ENCODE peak calls at places on chromosomes 12 and 14, in nine cellular contexts. N, T, B, X, K, S, I, P and L are unnamed samples.

GRCh38 chr12:70724444-70724843 is 87.2 kb upstream of the PTPRB start:
- DNase-seq in S (no peak), P (no peak), T (no peak), B (no peak), X (no peak), I (no peak), N (no peak), K (no peak), L (no peak)

GRCh38 chr12:48999371-49000131 is at the start of gene DDN:
- DNase-seq in I (no peak), N (no peak), P (no peak), X (peak), B (peak), K (peak), S (no peak), T (no peak), L (no peak)

GRCh38 chr14:59359451-59360124 is 105.6 kb downstream of the GPR135 start:
- DNase-seq in K (no peak), P (no peak), B (no peak), I (no peak), X (no peak), S (peak), N (no peak), T (no peak), L (no peak)

GRCh38 chr12:130947028-130947427 is 6.7 kb upstream of the ADGRD1 start:
- DNase-seq in T (no peak), X (no peak), I (no peak), K (no peak), S (no peak), B (no peak), P (no peak), N (no peak), L (no peak)

GRCh38 chr14:41280745-41281144 is 325.9 kb upstream of the LRFN5 start:
- DNase-seq in X (no peak), K (no peak), P (no peak), I (no peak), S (peak), T (no peak), B (no peak), N (peak), L (no peak)

GRCh38 chr14:31926652-31927347 is 150.3 kb upstream of the ARHGAP5 start:
- DNase-seq in T (no peak), X (no peak), N (no peak), B (no peak), S (no peak), K (no peak), P (no peak), I (no peak), L (no peak)

GRCh38 chr14:55116246-55117030 is 12.6 kb upstream of the LGALS3 start:
- DNase-seq in K (no peak), X (no peak), P (no peak), T (no peak), S (no peak), B (no peak), I (no peak), N (no peak), L (no peak)

GRCh38 chr12:64893961-64894360 is 69.5 kb downstream of the TBC1D30 start:
- DNase-seq in I (no peak), K (no peak), N (peak), T (no peak), X (no peak), B (no peak), P (no peak), S (no peak), L (no peak)

GRCh38 chr14:70893842-70894237 is 13.4 kb upstream of the PCNX1 start:
- DNase-seq in I (no peak), X (no peak), P (no peak), T (no peak), N (no peak), K (no peak), B (no peak), S (no peak), L (no peak)

GRCh38 chr12:46459881-46460545 is 87.4 kb upstream of the SLC38A2 start:
- DNase-seq in P (no peak), X (no peak), I (no peak), K (no peak), S (no peak), B (no peak), N (no peak), T (no peak), L (no peak)

GRCh38 chr12:53418221-53418620 is 5.4 kb upstream of the AMHR2 start:
- DNase-seq in B (no peak), S (no peak), I (no peak), N (no peak), T (no peak), K (no peak), P (no peak), X (no peak), L (no peak)

GRCh38 chr12:65949986-65950385 is 125.7 kb downstream of the HMGA2 start:
- DNase-seq in B (no peak), T (no peak), P (no peak), N (no peak), X (no peak), I (no peak), K (no peak), S (no peak), L (no peak)

GRCh38 chr12:115341442-115341841 is 657.5 kb upstream of the TBX3 start:
- DNase-seq in S (no peak), X (no peak), T (no peak), N (peak), B (peak), K (no peak), P (no peak), I (no peak), L (no peak)

GRCh38 chr12:3305904-3306619 is 184.9 kb upstream of the PRMT8 start:
- DNase-seq in K (no peak), I (no peak), X (no peak), N (no peak), B (no peak), S (no peak), P (no peak), T (no peak), L (no peak)

GRCh38 chr14:95319312-95320075 is at the start of gene CLMN:
- DNase-seq in T (peak), S (peak), I (peak), K (peak), B (peak), X (peak), P (no peak), N (no peak), L (peak)

GRCh38 chr12:54996235-54996634 is 11.7 kb upstream of the TESPA1 start:
- DNase-seq in I (no peak), B (no peak), T (no peak), P (no peak), S (no peak), K (no peak), N (no peak), X (no peak), L (no peak)

GRCh38 chr14:80200093-80200492 is 11.2 kb downstream of the DIO2 start:
- DNase-seq in B (no peak), S (no peak), I (no peak), P (no peak), K (no peak), N (no peak), T (no peak), X (no peak), L (no peak)

GRCh38 chr12:96020314-96021003 is 14.9 kb downstream of the LTA4H start:
- DNase-seq in I (no peak), X (no peak), B (no peak), N (no peak), S (no peak), P (no peak), T (no peak), K (no peak), L (no peak)

GRCh38 chr12:76669981-76670380 is 93.9 kb upstream of the ZDHHC17 start:
- DNase-seq in B (peak), K (no peak), X (no peak), S (no peak), N (no peak), I (no peak), P (no peak), T (no peak), L (no peak)

GRCh38 chr12:94147991-94148840 is at the start of gene PLXNC1:
- DNase-seq in X (peak), I (peak), K (peak), T (no peak), P (peak), N (no peak), S (peak), B (peak), L (peak)

GRCh38 chr14:96037891-96038557 is 1.1 kb upstream of the C14orf132 start:
- DNase-seq in P (no peak), N (peak), I (no peak), X (no peak), K (no peak), T (no peak), B (peak), S (no peak), L (peak)

GRCh38 chr12:100862600-100863149 is 68.1 kb downstream of the ANO4 start:
- DNase-seq in B (no peak), P (no peak), T (no peak), K (no peak), S (no peak), I (no peak), N (no peak), X (no peak), L (no peak)

GRCh38 chr12:56836317-56836716 is 73.2 kb downstream of the HSD17B6 start:
- DNase-seq in S (no peak), N (peak), B (peak), X (no peak), I (no peak), T (no peak), P (no peak), K (no peak), L (no peak)

GRCh38 chr14:94368956-94369355 is 19.4 kb downstream of the SERPINA1 start:
- DNase-seq in X (no peak), T (no peak), S (no peak), N (no peak), P (no peak), K (no peak), B (no peak), I (no peak), L (no peak)

GRCh38 chr14:73870525-73871235 is 16.0 kb upstream of the ZNF410 start:
- DNase-seq in I (no peak), P (no peak), K (no peak), T (no peak), N (no peak), B (no peak), S (no peak), X (no peak), L (no peak)

GRCh38 chr14:89767861-89768268 is 186.7 kb downstream of the EFCAB11 start:
- DNase-seq in I (peak), S (peak), P (no peak), X (peak), T (no peak), K (peak), B (peak), N (peak), L (peak)

GRCh38 chr12:115354007-115354452 is 670.1 kb upstream of the TBX3 start:
- DNase-seq in I (no peak), S (no peak), B (peak), P (no peak), N (peak), K (no peak), X (no peak), T (no peak), L (no peak)

GRCh38 chr14:95185452-95186392 is 28.4 kb upstream of the DICER1 start:
- DNase-seq in N (no peak), P (no peak), I (no peak), S (no peak), X (no peak), B (no peak), K (no peak), T (peak), L (no peak)

GRCh38 chr14:24863933-24864708 is 185.8 kb downstream of the STXBP6 start:
- DNase-seq in B (no peak), X (no peak), P (no peak), S (no peak), T (no peak), K (no peak), N (no peak), I (no peak), L (no peak)

GRCh38 chr12:117408161-117408791 is 46.9 kb upstream of the NOS1 start:
- DNase-seq in B (no peak), P (no peak), T (no peak), X (no peak), I (no peak), K (no peak), N (peak), S (peak), L (no peak)

GRCh38 chr14:37145395-37145794 is 27.0 kb downstream of the SLC25A21 start:
- DNase-seq in X (no peak), I (no peak), K (no peak), P (no peak), T (no peak), N (no peak), S (no peak), B (no peak), L (no peak)